ENCODE peak calls at places on chromosome 5, in ten cellular contexts. One of them, this sample, is unnamed.
A peak's percentile ranks its signal among the peaks of the same experiment; 100 is the strongest.

GRCh38 chr5:51387854-51388320 is 4.6 kb downstream of the ISL1 start:
- DNase-seq in iPS-NIHi11: no peak
- DNase-seq in NCI-H69: peak; percentile 98
- DNase-seq in AML-193: no peak
- DNase-seq in activated CD8-positive, alpha-beta memory T cell treated with anti-CD3 and anti-CD28 coated beads for 4 hours: no peak
- DNase-seq in neural progenitor cell: peak; percentile 61
- DNase-seq in epithelial cell of esophagus: peak; percentile 49
- DNase-seq in GM12892: no peak
- DNase-seq in CD4-positive, alpha-beta T cell: no peak
- DNase-seq in neural crest cell: no peak
- DNase-seq in this sample: no peak

GRCh38 chr5:154374264-154374663 is 71.5 kb upstream of the SAP30L start:
- DNase-seq in neural progenitor cell: no peak
- DNase-seq in epithelial cell of esophagus: no peak
- DNase-seq in iPS-NIHi11: no peak
- DNase-seq in CD4-positive, alpha-beta T cell: no peak
- DNase-seq in GM12892: no peak
- DNase-seq in neural crest cell: no peak
- DNase-seq in NCI-H69: no peak
- DNase-seq in AML-193: no peak
- DNase-seq in activated CD8-positive, alpha-beta memory T cell treated with anti-CD3 and anti-CD28 coated beads for 4 hours: no peak
- DNase-seq in this sample: no peak

GRCh38 chr5:172835246-172836030 is 1.4 kb downstream of the ERGIC1 start:
- DNase-seq in activated CD8-positive, alpha-beta memory T cell treated with anti-CD3 and anti-CD28 coated beads for 4 hours: no peak
- DNase-seq in AML-193: no peak
- DNase-seq in NCI-H69: no peak
- DNase-seq in GM12892: no peak
- DNase-seq in neural progenitor cell: no peak
- DNase-seq in epithelial cell of esophagus: no peak
- DNase-seq in neural crest cell: no peak
- DNase-seq in CD4-positive, alpha-beta T cell: no peak
- DNase-seq in iPS-NIHi11: no peak
- DNase-seq in this sample: no peak

GRCh38 chr5:169099801-169100734 is 200.9 kb downstream of the SLIT3 start:
- DNase-seq in AML-193: no peak
- DNase-seq in neural progenitor cell: no peak
- DNase-seq in neural crest cell: no peak
- DNase-seq in CD4-positive, alpha-beta T cell: no peak
- DNase-seq in GM12892: no peak
- DNase-seq in activated CD8-positive, alpha-beta memory T cell treated with anti-CD3 and anti-CD28 coated beads for 4 hours: no peak
- DNase-seq in iPS-NIHi11: no peak
- DNase-seq in NCI-H69: no peak
- DNase-seq in epithelial cell of esophagus: peak; percentile 14
- DNase-seq in this sample: peak; percentile 40

GRCh38 chr5:167853421-167853820 is 438.0 kb upstream of the WWC1 start:
- DNase-seq in neural progenitor cell: no peak
- DNase-seq in AML-193: no peak
- DNase-seq in CD4-positive, alpha-beta T cell: no peak
- DNase-seq in GM12892: no peak
- DNase-seq in NCI-H69: no peak
- DNase-seq in iPS-NIHi11: no peak
- DNase-seq in epithelial cell of esophagus: no peak
- DNase-seq in neural crest cell: no peak
- DNase-seq in activated CD8-positive, alpha-beta memory T cell treated with anti-CD3 and anti-CD28 coated beads for 4 hours: no peak
- DNase-seq in this sample: no peak

GRCh38 chr5:34487202-34487879 is 168.8 kb upstream of the RAI14 start:
- DNase-seq in AML-193: no peak
- DNase-seq in activated CD8-positive, alpha-beta memory T cell treated with anti-CD3 and anti-CD28 coated beads for 4 hours: no peak
- DNase-seq in NCI-H69: no peak
- DNase-seq in neural crest cell: no peak
- DNase-seq in epithelial cell of esophagus: peak; percentile 95
- DNase-seq in iPS-NIHi11: no peak
- DNase-seq in GM12892: no peak
- DNase-seq in neural progenitor cell: no peak
- DNase-seq in CD4-positive, alpha-beta T cell: no peak
- DNase-seq in this sample: peak; percentile 84

GRCh38 chr5:88659529-88660325 is 223.3 kb downstream of the MEF2C start:
- DNase-seq in NCI-H69: no peak
- DNase-seq in CD4-positive, alpha-beta T cell: no peak
- DNase-seq in activated CD8-positive, alpha-beta memory T cell treated with anti-CD3 and anti-CD28 coated beads for 4 hours: no peak
- DNase-seq in epithelial cell of esophagus: no peak
- DNase-seq in neural crest cell: no peak
- DNase-seq in iPS-NIHi11: peak; percentile 14
- DNase-seq in neural progenitor cell: peak; percentile 93
- DNase-seq in AML-193: no peak
- DNase-seq in GM12892: no peak
- DNase-seq in this sample: no peak

GRCh38 chr5:4411664-4412063 is 728.5 kb upstream of the ADAMTS16 start:
- DNase-seq in NCI-H69: no peak
- DNase-seq in CD4-positive, alpha-beta T cell: no peak
- DNase-seq in neural progenitor cell: peak; percentile 22
- DNase-seq in GM12892: no peak
- DNase-seq in AML-193: no peak
- DNase-seq in neural crest cell: no peak
- DNase-seq in epithelial cell of esophagus: no peak
- DNase-seq in iPS-NIHi11: no peak
- DNase-seq in activated CD8-positive, alpha-beta memory T cell treated with anti-CD3 and anti-CD28 coated beads for 4 hours: no peak
- DNase-seq in this sample: no peak

GRCh38 chr5:173727839-173728778 is 111.7 kb upstream of the BOD1 start:
- DNase-seq in GM12892: no peak
- DNase-seq in AML-193: no peak
- DNase-seq in activated CD8-positive, alpha-beta memory T cell treated with anti-CD3 and anti-CD28 coated beads for 4 hours: no peak
- DNase-seq in iPS-NIHi11: no peak
- DNase-seq in neural progenitor cell: no peak
- DNase-seq in NCI-H69: peak; percentile 33
- DNase-seq in epithelial cell of esophagus: peak; percentile 66
- DNase-seq in CD4-positive, alpha-beta T cell: no peak
- DNase-seq in neural crest cell: no peak
- DNase-seq in this sample: no peak